ENCODE peak calls at places on chromosomes 16 and 17, in five cellular contexts. T is heart right ventricle, D is endothelial cell of umbilical vein, F is uterus, Z is GM23338. J is an unnamed sample. For H3K27me3, the result is how much of the 10 kb centered on the place peaks cover.

GRCh38 chr16:69089091-69089912 is 16.2 kb upstream of the HAS3 start:
- DNase-seq in T (no peak), D (peak), F (no peak), Z (peak), J (no peak)

GRCh38 chr16:85328665-85329058 is 216.4 kb upstream of the CIBAR2 start:
- DNase-seq in T (no peak), D (no peak), F (no peak), Z (peak), J (no peak)

GRCh38 chr17:43399839-43400328 is 1.1 kb downstream of the ARL4D start:
- DNase-seq in T (no peak), D (peak), F (no peak), Z (no peak), J (no peak)

GRCh38 chr17:32780721-32781120 is 96.2 kb downstream of the MYO1D start:
- DNase-seq in T (no peak), D (no peak), F (no peak), Z (peak), J (no peak)

GRCh38 chr16:80659865-80660264 is 119.1 kb downstream of the DYNLRB2 start:
- DNase-seq in T (no peak), D (no peak), F (no peak), Z (no peak), J (no peak)

GRCh38 chr17:16398270-16399267 is 16.8 kb upstream of the TRPV2 start:
- DNase-seq in T (no peak), D (peak), F (no peak), Z (no peak), J (no peak)

GRCh38 chr17:47649972-47650524 is 329 bp downstream of the KPNB1 start:
- DNase-seq in T (no peak), D (no peak), F (no peak), Z (peak), J (no peak)

GRCh38 chr16:85330694-85331188 is 218.5 kb upstream of the CIBAR2 start:
- DNase-seq in T (no peak), D (no peak), F (no peak), Z (peak), J (no peak)

GRCh38 chr17:75325348-75325747 is 36.1 kb upstream of the SLC25A19 start:
- DNase-seq in T (no peak), D (peak), F (no peak), Z (no peak), J (no peak)

GRCh38 chr16:80628254-80628653 is 87.5 kb downstream of the DYNLRB2 start:
- DNase-seq in T (no peak), D (no peak), F (no peak), Z (no peak), J (no peak)

GRCh38 chr16:21708533-21709115 is 44.9 kb downstream of the OTOA start:
- DNase-seq in T (peak), D (peak), F (peak), Z (peak), J (peak)

GRCh38 chr17:45677770-45678169 is 106.3 kb upstream of the CRHR1 start:
- DNase-seq in T (no peak), D (no peak), F (no peak), Z (no peak), J (no peak)

GRCh38 chr16:84302111-84302954 is 7.7 kb downstream of the WFDC1 start:
- DNase-seq in T (no peak), D (peak), F (no peak), Z (no peak), J (no peak)

GRCh38 chr17:978110-979093 is 1.2 kb downstream of the NXN start:
- DNase-seq in T (peak), D (peak), F (peak), Z (no peak), J (no peak)

GRCh38 chr17:44038604-44039007 is 23.8 kb upstream of the TMEM101 start:
- DNase-seq in T (no peak), D (no peak), F (no peak), Z (no peak), J (no peak)

GRCh38 chr16:892006-892405 is 78.8 kb downstream of the LMF1 start:
- DNase-seq in T (no peak), D (no peak), F (no peak), Z (no peak), J (no peak)

GRCh38 chr16:892536-893255 is 78.1 kb downstream of the LMF1 start:
- DNase-seq in T (no peak), D (no peak), F (no peak), Z (no peak), J (peak)

GRCh38 chr16:894841-895240 is 75.9 kb downstream of the LMF1 start:
- DNase-seq in T (no peak), D (no peak), F (no peak), Z (peak), J (peak)

GRCh38 chr16:894136-894535 is 76.6 kb downstream of the LMF1 start:
- DNase-seq in T (peak), D (no peak), F (no peak), Z (no peak), J (no peak)

DNA sequence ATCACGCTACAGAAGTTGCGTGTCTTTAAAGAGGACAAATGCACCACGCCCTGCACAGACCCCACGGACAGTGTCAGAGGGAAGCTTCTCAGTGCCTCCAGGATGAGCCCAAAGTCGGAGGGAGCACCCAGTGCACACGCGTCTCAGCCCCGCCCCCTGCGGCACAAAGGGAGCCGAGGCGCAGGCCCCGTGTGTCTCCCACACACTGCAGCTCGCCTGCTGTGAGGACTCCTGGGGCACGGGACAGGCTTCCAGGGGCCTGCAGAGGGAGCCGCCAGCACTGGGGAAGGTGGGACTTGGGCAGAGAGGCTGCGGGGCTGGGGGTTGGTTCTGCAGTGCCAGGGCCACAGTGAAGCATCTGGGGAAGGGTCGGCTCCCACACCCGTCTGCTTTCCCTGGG is 77.4 kb downstream of the LMF1 start:
- DNase-seq in T (no peak), D (no peak), F (no peak), Z (no peak), J (no peak)
- H3K4me3 ChIP-seq in T (no peak), D (no peak), F (no peak), Z (no peak), J (no peak)

GRCh38 chr17:41836550-41837196 is 641 bp upstream of the NT5C3B start:
- DNase-seq in T (no peak), D (no peak), F (no peak), Z (no peak), J (no peak)
- H3K27ac ChIP-seq in T (no peak), D (no peak), F (peak), Z (no peak), J (no peak)

GRCh38 chr17:50451943-50452626 is 16.6 kb downstream of the CHAD start:
- DNase-seq in T (no peak), D (no peak), F (no peak), Z (no peak), J (no peak)
- H3K27me3 ChIP-seq in T (under half), D (under half), F (under half), Z (under half), J (under half)

DNA sequence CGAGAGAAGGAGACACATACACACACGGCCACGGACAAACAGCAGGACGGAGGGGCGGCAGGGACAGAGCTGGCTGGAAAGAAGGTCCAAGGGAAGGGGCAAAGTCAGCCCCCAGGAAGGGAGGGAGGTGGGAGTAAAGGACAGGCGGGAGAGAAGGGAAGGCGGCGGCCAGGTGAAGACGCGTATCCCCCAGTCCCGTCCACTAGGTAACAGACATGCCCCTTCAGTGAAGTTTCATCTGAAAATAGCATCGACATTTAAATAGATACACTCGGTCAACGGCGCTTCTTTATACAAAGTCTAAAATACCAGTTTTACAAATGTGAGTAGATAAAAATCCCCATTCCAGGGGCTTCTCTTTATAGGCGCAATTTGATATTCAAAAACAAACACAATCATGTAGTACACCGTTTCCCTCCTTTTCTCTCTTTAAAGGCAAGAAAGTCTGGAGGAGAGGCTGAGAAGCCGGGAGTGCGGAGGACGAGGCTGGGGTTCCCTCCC is 4.5 kb downstream of the CBX8 start:
- DNase-seq in T (no peak), D (no peak), F (no peak), Z (peak), J (no peak)
- H3K4me3 ChIP-seq in T (no peak), D (no peak), F (no peak), Z (no peak), J (no peak)

GRCh38 chr16:1079341-1079740 is 6.8 kb downstream of the SSTR5 start:
- DNase-seq in T (no peak), D (no peak), F (no peak), Z (no peak), J (no peak)

GRCh38 chr16:1081734-1082265 is 9.3 kb downstream of the SSTR5 start:
- DNase-seq in T (no peak), D (no peak), F (no peak), Z (no peak), J (no peak)

GRCh38 chr16:1079786-1080525 is 7.4 kb downstream of the SSTR5 start:
- DNase-seq in T (no peak), D (no peak), F (no peak), Z (no peak), J (no peak)

GRCh38 chr16:1082266-1082951 is 9.9 kb downstream of the SSTR5 start:
- DNase-seq in T (no peak), D (peak), F (no peak), Z (no peak), J (no peak)

GRCh38 chr16:1080801-1081733 is 8.5 kb downstream of the SSTR5 start:
- DNase-seq in T (no peak), D (peak), F (no peak), Z (no peak), J (no peak)
- H3K27ac ChIP-seq in T (no peak), D (no peak), F (no peak), Z (no peak), J (no peak)

GRCh38 chr17:79557276-79557675 is 53.6 kb downstream of the RBFOX3 start:
- DNase-seq in T (no peak), D (no peak), F (no peak), Z (no peak), J (no peak)

GRCh38 chr17:79559111-79559887 is 51.6 kb downstream of the RBFOX3 start:
- DNase-seq in T (no peak), D (no peak), F (no peak), Z (no peak), J (no peak)

GRCh38 chr17:79558573-79558900 is 52.3 kb downstream of the RBFOX3 start:
- DNase-seq in T (no peak), D (no peak), F (no peak), Z (no peak), J (no peak)

GRCh38 chr17:79556263-79556662 is 54.6 kb downstream of the RBFOX3 start:
- DNase-seq in T (no peak), D (no peak), F (no peak), Z (no peak), J (peak)

DNA sequence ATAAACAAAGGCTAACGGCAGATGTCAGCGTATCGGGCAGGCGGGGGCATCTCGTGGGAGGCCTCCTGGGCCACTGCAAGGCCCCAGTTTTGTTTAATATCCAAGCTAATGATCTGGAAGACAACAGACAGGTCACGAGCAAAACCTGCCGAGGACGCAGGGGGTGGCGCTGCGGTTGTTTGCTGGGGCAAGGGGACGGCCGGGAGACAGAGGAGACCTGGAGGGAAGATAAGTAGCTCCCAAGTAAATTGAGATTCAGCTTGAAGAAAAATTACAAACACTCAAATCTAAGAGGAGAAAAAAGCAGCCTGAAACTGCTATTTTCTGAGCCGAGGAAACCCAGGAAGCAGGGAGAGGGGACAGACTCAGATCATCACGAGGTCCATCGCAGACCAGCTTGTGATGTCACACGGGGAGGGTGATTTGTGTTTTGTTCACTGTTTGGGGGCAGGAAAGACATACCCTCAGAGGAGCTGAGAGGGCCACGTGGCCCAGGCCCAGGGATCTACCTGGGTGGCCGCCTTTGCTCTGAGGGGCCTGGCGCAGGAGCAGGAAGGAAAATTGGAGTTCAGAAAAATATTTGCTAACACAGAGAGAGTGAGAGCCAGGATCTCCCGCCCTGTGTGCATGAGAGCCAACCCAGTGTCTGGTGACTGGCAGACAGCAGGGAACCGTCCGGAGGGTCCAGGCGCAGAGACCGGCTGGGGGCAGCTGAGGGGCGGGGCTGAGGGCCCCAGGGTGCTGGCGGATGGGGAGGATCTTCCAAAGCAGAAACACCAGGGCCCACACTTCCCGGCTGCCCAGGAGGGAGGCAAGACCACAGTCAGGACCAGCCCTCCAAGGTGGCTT is 52.9 kb downstream of the RBFOX3 start:
- DNase-seq in T (no peak), D (no peak), F (no peak), Z (no peak), J (peak)
- H3K27me3 ChIP-seq in T (half or more), D (under half), F (under half), Z (under half), J (under half)

GRCh38 chr17:60741031-60741430 is 63.4 kb downstream of the BCAS3 start:
- DNase-seq in T (no peak), D (no peak), F (no peak), Z (no peak), J (no peak)

GRCh38 chr17:60745544-60745943 is 67.9 kb downstream of the BCAS3 start:
- DNase-seq in T (no peak), D (no peak), F (no peak), Z (no peak), J (no peak)

GRCh38 chr17:60743812-60744211 is 66.2 kb downstream of the BCAS3 start:
- DNase-seq in T (no peak), D (peak), F (no peak), Z (peak), J (no peak)

GRCh38 chr17:60744355-60744958 is 66.8 kb downstream of the BCAS3 start:
- DNase-seq in T (no peak), D (no peak), F (no peak), Z (no peak), J (no peak)

DNA sequence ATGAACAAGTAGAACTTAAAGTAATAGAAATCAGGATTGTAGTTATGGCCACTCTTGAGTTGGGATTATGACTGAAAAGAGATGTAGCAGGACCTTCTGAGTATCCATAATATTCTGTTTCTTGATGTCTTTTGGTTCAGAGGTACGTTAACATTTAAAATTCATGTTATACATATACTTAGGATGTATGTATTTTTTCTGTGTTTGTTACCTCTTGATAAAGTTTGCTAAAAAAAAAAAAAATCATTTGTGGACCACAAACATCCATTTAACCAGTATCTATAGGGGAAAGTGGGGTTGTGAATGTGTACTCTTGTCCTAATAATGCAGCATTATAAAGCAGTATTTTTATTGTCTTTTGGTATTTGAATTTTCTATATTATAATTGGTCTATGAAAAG is 65.6 kb downstream of the BCAS3 start:
- DNase-seq in T (no peak), D (no peak), F (no peak), Z (no peak), J (no peak)
- H3K4me3 ChIP-seq in T (no peak), D (no peak), F (no peak), Z (no peak), J (no peak)

DNA sequence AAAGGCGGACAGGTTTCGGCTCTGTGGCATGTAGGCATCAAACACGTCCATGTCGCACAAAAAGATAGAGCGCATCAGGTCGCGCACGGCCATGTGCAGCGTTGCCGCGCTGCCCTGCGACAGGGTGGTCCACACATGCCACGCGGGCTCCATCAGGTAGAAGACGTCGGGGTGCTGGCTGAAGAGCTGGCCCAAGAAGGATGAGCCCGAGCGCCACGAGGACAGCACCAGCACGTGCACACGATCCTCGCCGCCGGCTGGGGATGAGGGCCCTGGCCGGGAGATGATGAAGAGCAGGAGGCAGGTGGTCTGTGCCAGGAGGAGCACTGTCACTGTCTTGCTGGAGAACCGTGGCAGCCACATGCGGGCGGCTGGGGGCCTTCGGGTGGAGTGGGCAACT is 5.9 kb downstream of the CHST5 start:
- DNase-seq in T (no peak), D (no peak), F (no peak), Z (no peak), J (no peak)
- H3K27ac ChIP-seq in T (no peak), D (no peak), F (no peak), Z (no peak), J (no peak)

GRCh38 chr17:10197721-10198508 is 491 bp downstream of the GAS7 start:
- DNase-seq in T (peak), D (no peak), F (no peak), Z (peak), J (no peak)
- H3K27me3 ChIP-seq in T (under half), D (under half), F (under half), Z (under half), J (under half)